ENCODE peak calls at places on chromosome 1, in seven cellular contexts. S, G, P, E, R, A and U are unnamed samples.
A peak's percentile ranks its signal among the peaks of the same experiment; 100 is the strongest.

GRCh38 chr1:150516050-150516591 is 569 bp downstream of the FALEC start:
- DNase-seq in G (peak; percentile 30), R (no peak), P (no peak), E (peak; percentile 13), A (peak; percentile 30), S (no peak), U (no peak)

GRCh38 chr1:63103682-63104081 is 218.7 kb upstream of the FOXD3 start:
- DNase-seq in P (no peak), S (no peak), R (no peak), E (no peak), G (no peak), A (no peak), U (no peak)

GRCh38 chr1:215114154-215114933 is 31.8 kb downstream of the KCNK2 start:
- DNase-seq in P (no peak), A (peak; percentile 84), G (no peak), E (no peak), R (peak; percentile 34), S (peak; percentile 98), U (no peak)

GRCh38 chr1:29893036-29893723 is 656.9 kb downstream of the PTPRU start:
- DNase-seq in A (no peak), P (no peak), R (no peak), G (no peak), E (no peak), S (no peak), U (no peak)

GRCh38 chr1:156492013-156492590 is 8.5 kb downstream of the MEF2D start:
- DNase-seq in G (no peak), P (no peak), A (no peak), S (no peak), R (no peak), E (no peak), U (no peak)

GRCh38 chr1:2633936-2634491 is 1.2 kb upstream of the MMEL1 start:
- DNase-seq in P (no peak), G (no peak), E (no peak), A (no peak), R (no peak), S (no peak), U (no peak)

GRCh38 chr1:157131281-157131680 is 6.9 kb downstream of the ETV3 start:
- DNase-seq in A (no peak), P (no peak), S (no peak), E (no peak), R (no peak), G (no peak), U (no peak)

GRCh38 chr1:158078569-158079080 is 85.2 kb downstream of the KIRREL1 start:
- DNase-seq in P (no peak), S (no peak), G (no peak), R (no peak), A (no peak), E (no peak), U (no peak)

GRCh38 chr1:230986976-230987375 is 8.1 kb downstream of the ARV1 start:
- DNase-seq in R (peak; percentile 34), G (no peak), E (no peak), S (no peak), P (no peak), A (peak; percentile 79), U (no peak)

GRCh38 chr1:206000641-206001339 is 2.4 kb downstream of the RAB7B start:
- DNase-seq in P (no peak), S (no peak), E (no peak), A (peak; percentile 39), G (no peak), R (no peak), U (no peak)

GRCh38 chr1:46117810-46118494 is 14.5 kb downstream of the PIK3R3 start:
- DNase-seq in P (no peak), S (no peak), G (no peak), E (no peak), R (no peak), A (no peak), U (no peak)